ENCODE peak calls at places on chromosomes 13 and 19, in five cellular contexts. J, S, O, M and G are unnamed samples.
A peak's percentile ranks its signal among the peaks of the same experiment; 100 is the strongest.

GRCh38 chr13:46492946-46493345 is 60.0 kb upstream of the LRCH1 start:
- DNase-seq in M (no peak), J (peak; percentile 11), S (peak; percentile 32), O (peak; percentile 48), G (peak; percentile 22)

GRCh38 chr19:52492991-52493470 is 34.4 kb upstream of the ZNF808 start:
- DNase-seq in O (no peak), S (no peak), J (no peak), M (no peak), G (no peak)

GRCh38 chr13:100895656-100896055 is 221.1 kb upstream of the TMTC4 start:
- DNase-seq in S (no peak), O (no peak), J (no peak), M (no peak), G (no peak)

GRCh38 chr13:48859168-48860105 is 116.3 kb upstream of the FNDC3A start:
- DNase-seq in S (no peak), M (no peak), J (no peak), O (no peak), G (no peak)

GRCh38 chr13:79285159-79285558 is 120.9 kb downstream of the RBM26 start:
- DNase-seq in M (no peak), O (no peak), S (no peak), J (no peak), G (no peak)

GRCh38 chr19:17294051-17294891 is 9.0 kb downstream of the ABHD8 start:
- DNase-seq in S (no peak), O (no peak), J (peak; percentile 42), M (no peak), G (no peak)

GRCh38 chr19:55642153-55643002 is 1.1 kb upstream of the ZNF581 start:
- DNase-seq in S (no peak), J (no peak), O (no peak), M (no peak), G (no peak)

GRCh38 chr19:51147663-51148062 is 5.6 kb downstream of the SIGLEC7 start:
- DNase-seq in M (no peak), J (no peak), S (no peak), O (no peak), G (no peak)

GRCh38 chr13:39603424-39603947 is 493 bp upstream of the LHFPL6 start:
- DNase-seq in S (no peak), J (peak; percentile 1), O (peak; percentile 24), M (no peak), G (no peak)

GRCh38 chr19:50718255-50719118 is 1.1 kb downstream of the SHANK1 start:
- DNase-seq in S (no peak), M (no peak), O (no peak), J (no peak), G (no peak)

GRCh38 chr19:45400192-45400591 is 4.7 kb downstream of the PPP1R13L start:
- DNase-seq in J (no peak), S (no peak), O (no peak), M (no peak), G (no peak)

GRCh38 chr19:47272448-47273312 is 2.0 kb upstream of the INAFM1 start:
- DNase-seq in M (no peak), S (no peak), O (no peak), J (no peak), G (no peak)

GRCh38 chr13:100694722-100695644 is 20.4 kb upstream of the TMTC4 start:
- DNase-seq in S (peak; percentile 60), O (peak; percentile 38), J (peak; percentile 39), M (no peak), G (peak; percentile 55)

GRCh38 chr13:36294061-36294460 is 3.6 kb downstream of the CCDC169 start:
- DNase-seq in O (no peak), M (no peak), J (no peak), S (no peak), G (no peak)

GRCh38 chr19:7227735-7228134 is 66.5 kb downstream of the INSR start:
- DNase-seq in J (no peak), M (no peak), S (no peak), O (no peak), G (no peak)

GRCh38 chr19:8334458-8335342 is 8.4 kb downstream of the KANK3 start:
- DNase-seq in J (peak; percentile 76), O (peak; percentile 74), M (no peak), S (peak; percentile 82), G (peak; percentile 27)

GRCh38 chr19:38049105-38049649 is 142.2 kb downstream of the SIPA1L3 start:
- DNase-seq in S (no peak), M (peak; percentile 93), O (no peak), J (no peak), G (no peak)

GRCh38 chr19:42313096-42313839 is at the start of gene TMEM145:
- DNase-seq in O (peak; percentile 52), M (no peak), J (peak; percentile 92), S (no peak), G (no peak)

GRCh38 chr19:16293133-16294085 is 31.2 kb upstream of the KLF2 start:
- DNase-seq in O (peak; percentile 99), S (no peak), J (peak; percentile 71), M (no peak), G (no peak)

GRCh38 chr13:20131057-20131832 is 29.6 kb downstream of the GJA3 start:
- DNase-seq in S (no peak), J (no peak), O (no peak), M (no peak), G (no peak)

GRCh38 chr13:104764600-104764999 is 1698.4 kb upstream of the SLC10A2 start:
- DNase-seq in O (no peak), S (no peak), M (no peak), J (no peak), G (no peak)

GRCh38 chr19:7722231-7722651 is 9.7 kb downstream of the CLEC4G start:
- DNase-seq in J (no peak), S (no peak), O (no peak), M (peak; percentile 70), G (no peak)

GRCh38 chr13:40388617-40389016 is 277.8 kb downstream of the FOXO1 start:
- DNase-seq in M (peak; percentile 70), J (no peak), O (peak; percentile 3), S (no peak), G (no peak)

GRCh38 chr13:27005976-27006518 is 165.6 kb downstream of the USP12 start:
- DNase-seq in M (no peak), J (no peak), O (no peak), S (no peak), G (no peak)

GRCh38 chr19:4738734-4739133 is 15.1 kb upstream of the DPP9 start:
- DNase-seq in M (no peak), S (no peak), J (no peak), O (no peak), G (no peak)

GRCh38 chr19:29545866-29546582 is 20.2 kb downstream of the VSTM2B start:
- DNase-seq in M (no peak), J (no peak), O (no peak), S (no peak), G (no peak)

GRCh38 chr19:47899335-47899734 is 13.2 kb upstream of the SULT2A1 start:
- DNase-seq in S (no peak), J (no peak), O (no peak), M (no peak), G (no peak)

DNA sequence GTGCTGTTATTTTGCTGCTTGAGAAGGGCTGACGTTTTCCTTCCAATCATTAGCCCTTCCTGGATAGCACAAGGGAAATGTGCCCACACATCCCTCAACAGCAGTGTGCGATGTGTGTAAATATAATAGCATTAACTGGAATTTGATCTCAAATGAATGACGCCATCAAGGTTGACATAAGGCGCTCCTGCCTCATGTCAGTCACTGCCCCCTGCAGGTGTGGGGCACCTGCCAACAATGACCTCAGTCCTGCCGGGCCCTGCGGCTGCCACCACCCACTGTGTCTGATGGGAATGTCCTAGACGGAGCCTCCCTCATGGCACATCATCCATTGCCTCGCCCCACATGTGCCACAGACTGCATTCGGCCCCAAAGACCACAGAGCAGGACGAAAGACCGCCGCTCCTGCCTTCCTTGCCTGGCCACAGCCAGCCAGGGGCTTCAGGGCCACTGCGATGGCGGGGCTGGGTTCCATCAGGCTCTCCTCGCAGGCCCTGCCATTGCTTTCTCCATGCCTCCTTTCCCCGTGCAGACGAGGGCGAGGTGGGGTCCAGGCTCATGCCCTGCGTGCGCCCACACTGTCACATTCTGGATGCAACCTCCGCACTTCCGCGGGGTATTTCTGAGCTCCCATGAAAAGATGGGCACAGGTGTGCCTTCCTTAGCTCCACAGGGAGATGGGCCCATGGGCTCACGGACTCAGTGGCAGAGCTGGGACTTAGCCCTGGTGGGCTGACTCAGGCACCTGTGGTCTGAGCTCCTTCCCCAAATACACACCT is 146.7 kb downstream of the SOX1 start:
- DNase-seq in O (no peak), M (no peak), S (no peak), J (no peak), G (peak; percentile 28)
- TF ChIP-seq RAD21 in O (no peak), M (no peak), S (peak; percentile 17), J (no peak), G (no peak)

GRCh38 chr13:76868451-76868850 is 17.8 kb downstream of the KCTD12 start:
- DNase-seq in S (no peak), M (no peak), J (no peak), O (no peak), G (no peak)
- TF ChIP-seq RAD21 in S (no peak), M (no peak), J (no peak), O (no peak), G (no peak)

GRCh38 chr13:71871844-71872243 is 4.8 kb upstream of the DACH1 start:
- DNase-seq in S (no peak), O (no peak), M (no peak), J (no peak), G (no peak)
- TF ChIP-seq RAD21 in S (no peak), O (no peak), M (no peak), J (no peak), G (no peak)

GRCh38 chr13:111865046-111865445 is 201.9 kb upstream of the SOX1 start:
- DNase-seq in M (no peak), O (no peak), S (no peak), J (no peak), G (no peak)

GRCh38 chr13:111864566-111864965 is 202.4 kb upstream of the SOX1 start:
- DNase-seq in M (no peak), S (no peak), J (no peak), O (no peak), G (no peak)

GRCh38 chr13:111865826-111866225 is 201.1 kb upstream of the SOX1 start:
- DNase-seq in J (no peak), S (no peak), M (no peak), O (no peak), G (no peak)

GRCh38 chr13:111861766-111862366 is 205.1 kb upstream of the SOX1 start:
- DNase-seq in M (no peak), S (no peak), J (no peak), O (no peak), G (no peak)

DNA sequence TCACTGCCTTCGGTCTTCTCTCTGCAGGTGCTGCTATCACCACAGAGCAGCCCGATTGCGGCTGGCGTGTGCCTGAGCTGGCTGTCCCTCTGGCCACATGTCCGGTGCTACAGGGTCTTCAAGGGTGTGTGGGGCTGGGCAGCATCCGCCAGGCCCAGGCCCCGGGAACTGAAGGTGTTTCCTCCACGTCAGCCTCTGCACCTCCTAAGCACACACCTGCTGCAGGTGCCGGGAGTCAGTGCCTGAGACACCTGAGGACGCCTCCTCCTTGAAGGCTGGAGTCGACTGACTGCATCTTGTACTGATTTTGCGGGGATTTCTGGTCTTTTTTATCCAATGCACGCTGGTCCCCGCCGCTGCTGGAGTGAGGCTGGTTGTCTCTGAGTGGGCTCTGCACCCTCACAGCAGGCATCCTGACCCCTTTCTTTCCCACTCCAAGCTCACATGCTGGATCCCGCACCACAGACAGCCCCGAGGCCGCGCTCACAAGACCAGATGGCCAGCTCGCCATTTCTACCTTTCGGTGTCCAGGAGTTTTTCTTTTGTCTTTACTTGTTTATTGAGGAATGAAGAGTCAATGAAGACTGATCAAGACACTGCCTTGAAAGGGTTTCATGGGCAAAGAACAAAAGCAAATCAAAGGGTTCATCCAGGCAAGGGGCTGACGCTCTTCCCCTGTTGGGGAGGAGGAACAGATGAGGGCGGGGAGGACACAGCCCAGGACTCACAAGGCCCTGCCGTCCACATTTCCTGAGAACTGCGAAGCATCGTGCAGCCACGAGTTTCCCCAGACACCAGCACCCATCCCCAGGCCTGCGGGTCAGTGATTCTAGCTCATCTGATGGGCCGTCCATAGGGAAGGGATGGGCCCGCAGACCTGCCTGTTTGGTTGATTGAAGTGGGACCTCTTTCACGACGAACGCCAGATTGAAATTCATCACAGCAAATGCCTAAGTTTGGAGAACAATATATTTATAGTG is 203.8 kb upstream of the SOX1 start:
- DNase-seq in M (no peak), J (no peak), S (no peak), O (no peak), G (no peak)
- TF ChIP-seq RAD21 in M (no peak), J (no peak), S (no peak), O (no peak), G (no peak)